ENCODE peak calls at places on chromosomes 5 and 9, in four cellular contexts. O is MG63; C is mesendoderm; D is stimulated activated CD4-positive, alpha-beta T cell treated with anti-CD3 and anti-CD28 coated beads, Interleukin-15, amount 100 ng/mL, for 24 hours. H is an unnamed sample.

GRCh38 chr9:135516132-135516860 is 4.9 kb upstream of the LCN1 start:
- DNase-seq in O (no peak), D (no peak), C (no peak), H (no peak)

GRCh38 chr9:127955294-127956015 is 17.8 kb upstream of the DPM2 start:
- DNase-seq in O (peak), C (peak), D (peak), H (peak)

GRCh38 chr9:112447283-112447761 is 39.3 kb upstream of the KIAA1958 start:
- DNase-seq in C (no peak), O (no peak), D (no peak), H (no peak)

GRCh38 chr5:88880196-88880595 is 2.8 kb downstream of the MEF2C start:
- DNase-seq in C (no peak), O (no peak), D (no peak), H (no peak)

GRCh38 chr5:173812811-173813550 is 75.2 kb upstream of the CPEB4 start:
- DNase-seq in O (no peak), D (no peak), C (no peak), H (no peak)

GRCh38 chr9:125472926-125473701 is 211.5 kb downstream of the GAPVD1 start:
- DNase-seq in O (peak), C (peak), D (no peak), H (no peak)

GRCh38 chr5:179403426-179404147 is 58.3 kb upstream of the ADAMTS2 start:
- DNase-seq in O (no peak), C (no peak), D (no peak), H (no peak)

GRCh38 chr5:36877667-36878420 is 1.3 kb downstream of the NIPBL start:
- DNase-seq in C (peak), O (no peak), D (no peak), H (no peak)

GRCh38 chr9:79883073-79883645 is 311.4 kb downstream of the TLE4 start:
- DNase-seq in D (peak), O (no peak), C (no peak), H (peak)

GRCh38 chr9:116471093-116471906 is 215.8 kb upstream of the TRIM32 start:
- DNase-seq in D (no peak), C (peak), O (peak), H (no peak)

GRCh38 chr9:134664446-134664845 is 22.8 kb downstream of the COL5A1 start:
- DNase-seq in C (no peak), D (no peak), O (no peak), H (no peak)

GRCh38 chr9:108478871-108479332 is 376.9 kb downstream of the ACTL7B start:
- DNase-seq in O (peak), D (no peak), C (no peak), H (no peak)

GRCh38 chr5:27612161-27612560 is 573.8 kb upstream of the CDH9 start:
- DNase-seq in D (no peak), C (no peak), O (no peak), H (no peak)

GRCh38 chr5:29015523-29015922 is 1977.1 kb upstream of the CDH9 start:
- DNase-seq in O (no peak), C (no peak), D (no peak), H (no peak)

GRCh38 chr9:132810314-132810713 is 67.8 kb downstream of the AK8 start:
- DNase-seq in D (no peak), O (no peak), C (no peak), H (no peak)

GRCh38 chr9:95552814-95553546 is 36.2 kb upstream of the PTCH1 start:
- DNase-seq in O (no peak), D (peak), C (peak), H (no peak)

GRCh38 chr5:157548513-157549282 is 26.9 kb downstream of the ADAM19 start:
- DNase-seq in D (no peak), C (no peak), O (peak), H (no peak)

GRCh38 chr9:116715751-116716150 is 28.6 kb downstream of the TRIM32 start:
- DNase-seq in D (no peak), O (no peak), C (peak), H (no peak)

GRCh38 chr5:179378441-179379271 is 33.4 kb upstream of the ADAMTS2 start:
- DNase-seq in O (no peak), C (no peak), D (no peak), H (no peak)

GRCh38 chr9:16571127-16571848 is 299.2 kb downstream of the BNC2 start:
- DNase-seq in D (no peak), O (peak), C (no peak), H (no peak)

GRCh38 chr5:1726469-1726865 is 73.2 kb downstream of the MRPL36 start:
- DNase-seq in C (no peak), D (no peak), O (no peak), H (no peak)

GRCh38 chr5:62143268-62144229 is 162.5 kb upstream of the KIF2A start:
- DNase-seq in C (peak), O (no peak), D (no peak), H (no peak)

H was measured in T-helper 22 cell.